ENCODE peak calls at places on chromosomes 3 and 15, in eight cellular contexts. G is tibial artery; C is keratinocyte; E is CD8-positive, alpha-beta memory T cell; L is PC-3; S is tibial nerve; Q is hepatocyte; N is cardiac muscle cell. U is an unnamed sample.

GRCh38 chr3:12939137-12939536 is 97.8 kb upstream of the RPL32 start:
- DNase-seq in Q (no peak), E (no peak), S (no peak), L (no peak), G (no peak), C (no peak), N (no peak), U (no peak)

GRCh38 chr3:16286672-16287604 is 21.9 kb downstream of the OXNAD1 start:
- DNase-seq in S (no peak), N (no peak), Q (no peak), G (no peak), E (no peak), C (no peak), L (no peak), U (no peak)

GRCh38 chr3:170714562-170715535 is 129.0 kb upstream of the SLC7A14 start:
- DNase-seq in E (no peak), Q (no peak), G (no peak), S (no peak), L (peak; percentile 76), N (no peak), C (no peak), U (no peak)

GRCh38 chr3:129673897-129674797 is 67.7 kb upstream of the PLXND1 start:
- DNase-seq in N (no peak), C (no peak), L (peak; percentile 53), Q (peak; percentile 26), S (no peak), G (no peak), E (no peak), U (no peak)

GRCh38 chr3:23566499-23566898 is 239.3 kb upstream of the UBE2E1 start:
- DNase-seq in L (no peak), Q (no peak), N (no peak), S (no peak), G (no peak), C (no peak), E (no peak), U (no peak)

GRCh38 chr3:146221276-146221675 is 29.6 kb downstream of the PLSCR4 start:
- DNase-seq in G (no peak), S (no peak), Q (no peak), N (no peak), C (no peak), E (no peak), L (no peak), U (no peak)

GRCh38 chr3:96331341-96331740 is 483.1 kb upstream of the EPHA6 start:
- DNase-seq in E (no peak), G (no peak), L (peak; percentile 59), Q (no peak), C (no peak), S (no peak), N (no peak), U (no peak)

GRCh38 chr3:64299206-64299605 is 73.9 kb upstream of the PRICKLE2 start:
- DNase-seq in E (no peak), L (no peak), Q (no peak), N (no peak), G (no peak), S (no peak), C (no peak), U (no peak)

GRCh38 chr3:179450901-179451334 is 352 bp downstream of the GNB4 start:
- DNase-seq in G (no peak), S (no peak), C (no peak), Q (peak; percentile 43), E (no peak), L (no peak), N (peak; percentile 48), U (no peak)

GRCh38 chr3:185144784-185145183 is 8.1 kb downstream of the C3orf70 start:
- DNase-seq in G (no peak), E (no peak), Q (no peak), N (no peak), S (no peak), C (no peak), L (no peak), U (no peak)

GRCh38 chr3:56157693-56158092 is 310.6 kb downstream of the ERC2 start:
- DNase-seq in N (no peak), C (no peak), G (peak; percentile 68), E (no peak), Q (no peak), S (peak; percentile 15), L (peak; percentile 15), U (no peak)

DNA sequence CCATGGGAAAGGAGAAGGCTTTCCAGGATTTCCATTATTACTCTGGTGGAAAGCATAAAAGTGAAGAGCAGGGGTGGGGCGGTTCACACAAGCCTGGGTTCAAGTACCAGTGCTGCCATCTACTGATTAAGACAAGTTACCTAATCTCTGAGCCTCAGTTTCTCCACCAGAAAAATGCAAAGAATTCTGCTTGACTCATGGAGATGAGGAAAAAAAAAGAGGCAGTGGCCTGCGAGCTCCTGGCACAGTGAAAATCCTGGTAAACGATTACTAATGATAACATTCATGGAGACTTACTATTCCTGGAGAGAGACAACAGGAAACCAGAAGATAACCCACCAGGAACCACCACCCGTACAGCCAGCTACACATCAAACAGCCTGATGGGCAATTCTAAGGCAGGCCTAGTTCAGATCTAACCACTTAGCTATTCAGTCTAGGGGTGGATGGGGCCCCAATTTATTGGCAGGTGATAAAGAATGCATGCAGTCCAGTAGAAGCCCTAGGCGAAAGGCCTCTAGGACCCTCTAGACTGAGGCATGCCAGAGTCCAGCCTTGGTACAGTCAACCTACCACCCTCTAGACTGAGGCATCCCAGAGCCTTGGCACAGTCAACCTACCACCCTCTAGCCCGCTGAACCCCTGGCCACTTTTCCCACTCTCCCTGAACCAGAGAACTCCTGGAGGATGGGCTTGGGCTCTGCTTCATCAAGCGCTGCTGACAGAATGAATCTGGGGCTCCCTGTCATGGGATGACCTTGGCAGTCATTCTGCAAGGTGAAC is 2.5 kb downstream of the AMOTL2 start:
- DNase-seq in S (no peak), G (peak; percentile 60), L (no peak), N (no peak), Q (no peak), C (no peak), E (no peak), U (no peak)
- H3K27ac ChIP-seq in S (peak overlapping the region; percentile 91), G (peak overlapping the region; percentile 99), L (no peak overlapping the region), N (no peak overlapping the region), Q (no peak overlapping the region), C (peak overlapping the region; percentile 49), E (no peak overlapping the region), U (peak overlapping the region; percentile 98)

DNA sequence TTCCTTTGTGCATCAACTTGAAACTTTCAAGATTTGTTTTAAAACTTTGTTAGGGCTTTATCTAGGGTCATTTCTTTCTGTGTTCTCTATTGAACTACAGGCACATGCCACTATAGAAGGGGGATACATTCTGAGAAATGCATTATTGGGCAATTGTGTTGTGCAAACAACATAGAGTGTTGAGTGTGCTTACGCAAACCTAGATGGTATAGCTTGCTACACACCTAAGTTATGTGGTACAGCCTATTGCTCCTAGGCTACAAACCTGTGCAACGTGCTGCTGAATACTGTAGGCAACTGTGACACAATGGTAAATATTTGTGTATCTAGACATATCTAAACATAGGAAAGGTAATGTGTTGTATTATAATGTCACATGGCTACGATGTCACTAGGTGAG is 33.0 kb upstream of the KLF13 start:
- DNase-seq in C (no peak), L (no peak), N (no peak), G (no peak), S (no peak), Q (no peak), E (no peak), U (no peak)
- H3K27ac ChIP-seq in C (no peak overlapping the region), L (no peak overlapping the region), N (no peak overlapping the region), G (no peak overlapping the region), S (no peak overlapping the region), Q (no peak overlapping the region), E (no peak overlapping the region), U (peak overlapping the region; percentile 94)

DNA sequence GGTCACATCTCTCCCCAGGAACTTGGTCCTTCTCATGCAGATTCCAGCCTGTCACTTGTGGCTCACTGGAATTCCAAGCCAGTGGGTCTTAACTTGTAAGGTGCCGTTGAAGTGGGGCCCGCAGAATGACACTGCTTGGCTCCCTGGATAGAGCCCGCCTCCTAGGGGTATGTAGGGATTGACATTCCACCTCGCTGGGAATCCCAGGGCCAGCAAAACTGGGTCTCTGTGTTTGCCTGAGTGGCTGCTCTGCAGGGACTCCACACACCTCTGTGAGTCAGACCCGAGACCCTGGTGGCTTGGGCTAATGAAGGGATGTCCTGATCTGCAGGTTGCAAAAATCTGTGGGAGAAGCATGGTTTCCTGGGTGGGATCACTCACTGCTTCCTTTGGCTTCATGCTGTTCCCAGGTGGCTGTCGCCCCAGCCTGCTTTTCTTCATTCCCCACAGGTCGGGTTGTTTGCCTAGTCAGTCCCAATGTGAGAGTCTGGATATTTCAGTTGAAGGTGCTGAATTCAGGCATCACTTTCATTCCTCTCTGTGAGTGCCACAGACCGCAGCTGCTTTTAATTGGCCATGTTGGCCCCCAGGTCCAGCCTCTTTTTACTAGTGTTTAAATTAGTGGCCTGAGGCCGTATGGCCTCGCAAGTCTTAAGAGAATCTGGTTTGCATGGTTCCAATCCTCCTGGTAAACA is 156.0 kb upstream of the TRIM42 start:
- DNase-seq in C (no peak), G (no peak), Q (no peak), S (no peak), L (no peak), N (no peak), E (no peak), U (no peak)
- H3K27ac ChIP-seq in C (no peak overlapping the region), G (no peak overlapping the region), Q (no peak overlapping the region), S (no peak overlapping the region), L (no peak overlapping the region), N (no peak overlapping the region), E (no peak overlapping the region), U (no peak overlapping the region)

GRCh38 chr15:95556866-95557225 is 773.7 kb upstream of the NR2F2 start:
- DNase-seq in S (no peak), C (no peak), G (no peak), L (no peak), E (no peak), N (no peak), Q (peak; percentile 18), U (no peak)

GRCh38 chr15:95558131-95558530 is 772.4 kb upstream of the NR2F2 start:
- DNase-seq in G (no peak), S (no peak), N (no peak), E (no peak), C (peak; percentile 7), L (peak; percentile 87), Q (no peak), U (no peak)

GRCh38 chr15:95558916-95559315 is 771.6 kb upstream of the NR2F2 start:
- DNase-seq in S (no peak), N (no peak), G (no peak), Q (no peak), C (no peak), L (peak; percentile 43), E (no peak), U (no peak)

GRCh38 chr15:95556225-95556624 is 774.3 kb upstream of the NR2F2 start:
- DNase-seq in C (no peak), L (no peak), G (no peak), N (no peak), E (no peak), Q (no peak), S (no peak), U (no peak)

DNA sequence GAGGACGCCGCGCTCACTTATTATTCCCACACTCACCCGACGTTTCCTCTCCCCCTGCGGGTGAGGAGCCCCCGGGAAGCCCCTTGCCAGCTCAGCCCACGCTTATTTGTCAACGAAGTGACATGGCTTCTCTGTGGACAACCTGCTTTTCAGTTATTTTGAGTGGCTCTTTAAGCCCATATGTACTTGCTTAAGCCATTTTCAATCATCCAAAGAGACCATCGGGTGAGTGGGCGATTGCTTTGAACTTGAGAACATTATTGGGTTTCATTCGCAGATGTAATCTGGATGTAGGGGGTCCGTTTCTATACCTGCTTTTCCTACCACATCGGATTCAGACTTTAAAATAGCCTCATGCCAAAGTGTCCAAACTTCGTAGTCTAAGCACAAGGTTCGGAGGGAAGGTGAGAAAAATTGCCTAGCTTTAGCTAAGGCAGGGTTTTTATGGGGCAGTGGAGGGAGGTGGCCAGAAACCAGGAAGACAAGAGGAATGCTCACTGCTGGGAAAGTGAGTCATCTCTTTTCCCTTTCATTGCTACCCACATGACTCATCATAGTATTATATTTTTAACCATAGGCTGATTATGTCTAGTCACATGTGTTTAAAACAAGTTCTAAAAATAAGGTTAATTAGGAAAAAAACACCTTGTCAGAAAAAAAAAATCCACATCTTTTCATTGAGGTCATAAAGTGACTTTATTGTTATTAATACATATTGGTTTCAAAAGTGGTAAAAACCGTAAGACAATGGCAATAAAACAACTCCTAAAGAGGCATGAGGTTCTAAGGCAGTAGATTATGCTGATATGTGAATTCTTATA is 773.1 kb upstream of the NR2F2 start:
- DNase-seq in G (peak; percentile 68), S (no peak), C (peak; percentile 56), L (peak; percentile 92), Q (peak; percentile 76), N (no peak), E (no peak), U (no peak)
- H3K27ac ChIP-seq in G (peak overlapping the region; percentile 70), S (peak overlapping the region; percentile 65), C (peak overlapping the region; percentile 79), L (peak overlapping the region; percentile 98), Q (peak overlapping the region; percentile 65), N (no peak overlapping the region), E (no peak overlapping the region), U (no peak overlapping the region)

U was measured in caudate nucleus.